ENCODE peak calls at places on chromosomes 12 and 14, in nine cellular contexts. K is endodermal cell, I is astrocyte of the cerebellum, C is fibroblast of pulmonary artery, N is T-helper 2 cell, W is mammary epithelial cell, Y is GM03348, Q is 8988T, U is NCI-H2081. O is an unnamed sample.
A peak's percentile ranks its signal among the peaks of the same experiment; 100 is the strongest.

GRCh38 chr14:58465425-58465824 is 37.9 kb downstream of the KIAA0586 start:
- DNase-seq in K (no peak), I (no peak), C (peak; percentile 35), N (no peak), W (peak; percentile 52), Y (no peak), Q (no peak), U (no peak), O (no peak)

GRCh38 chr12:52618216-52618615 is at the start of gene KRT73:
- DNase-seq in K (no peak), I (no peak), C (no peak), N (no peak), W (no peak), Y (no peak), Q (no peak), U (no peak), O (no peak)

GRCh38 chr12:11795910-11796459 is 146.5 kb downstream of the ETV6 start:
- DNase-seq in K (no peak), I (peak; percentile 87), C (peak; percentile 82), N (no peak), W (peak; percentile 93), Y (peak; percentile 35), Q (no peak), U (peak; percentile 53), O (peak; percentile 59)

GRCh38 chr12:113439606-113440030 is 17.4 kb downstream of the SDSL start:
- DNase-seq in K (peak; percentile 96), I (no peak), C (peak; percentile 50), N (no peak), W (no peak), Y (peak; percentile 48), Q (peak; percentile 51), U (peak; percentile 3), O (peak; percentile 95)

GRCh38 chr14:59236195-59236594 is 47.7 kb downstream of the DAAM1 start:
- DNase-seq in K (no peak), I (no peak), C (no peak), N (no peak), W (no peak), Y (no peak), Q (no peak), U (no peak), O (no peak)

GRCh38 chr14:75452900-75453816 is 25.3 kb downstream of the JDP2 start:
- DNase-seq in K (peak; percentile 94), I (peak; percentile 55), C (peak; percentile 88), N (no peak), W (peak; percentile 83), Y (peak; percentile 94), Q (peak; percentile 67), U (no peak), O (peak; percentile 97)

GRCh38 chr12:21453312-21453852 is 15.9 kb downstream of the PYROXD1 start:
- DNase-seq in K (no peak), I (no peak), C (no peak), N (no peak), W (no peak), Y (no peak), Q (no peak), U (no peak), O (no peak)

GRCh38 chr12:6605425-6606330 is 1.5 kb downstream of the CHD4 start:
- DNase-seq in K (peak; percentile 85), I (no peak), C (peak; percentile 26), N (peak; percentile 74), W (peak; percentile 60), Y (peak; percentile 43), Q (no peak), U (no peak), O (peak; percentile 82)

GRCh38 chr12:3150820-3151590 is 73.8 kb downstream of the TSPAN9 start:
- DNase-seq in K (peak; percentile 89), I (peak; percentile 83), C (peak; percentile 72), N (no peak), W (no peak), Y (peak; percentile 84), Q (no peak), U (peak; percentile 36), O (peak; percentile 63)

GRCh38 chr12:57240069-57240921 is 10.7 kb downstream of the STAC3 start:
- DNase-seq in K (peak; percentile 83), I (no peak), C (peak; percentile 35), N (peak; percentile 72), W (peak; percentile 53), Y (peak; percentile 82), Q (no peak), U (peak; percentile 75), O (peak; percentile 67)

O was measured in GM23338.